ENCODE peak calls at places on chromosomes 3 and 15, in eight cellular contexts. A, W, H, O, Y, K, Z and R are unnamed samples.

GRCh38 chr3:140752499-140752898 is 74.6 kb downstream of the TRIM42 start:
- DNase-seq in Y (no peak), O (no peak), Z (no peak), H (no peak), A (no peak), W (no peak), K (no peak), R (no peak)

GRCh38 chr15:66777596-66778313 is 75.7 kb downstream of the SMAD6 start:
- DNase-seq in A (no peak), Y (peak), Z (no peak), W (no peak), H (no peak), O (no peak), K (no peak), R (no peak)

GRCh38 chr3:128073185-128073725 is 21.0 kb downstream of the SEC61A1 start:
- DNase-seq in A (no peak), H (no peak), O (no peak), Y (no peak), K (no peak), Z (no peak), W (no peak), R (no peak)

GRCh38 chr3:73546961-73547360 is 77.8 kb downstream of the PDZRN3 start:
- DNase-seq in A (no peak), H (no peak), K (no peak), Z (no peak), Y (no peak), O (no peak), W (no peak), R (peak)

GRCh38 chr3:42823351-42823750 is 14.1 kb downstream of the ACKR2 start:
- DNase-seq in A (no peak), Y (no peak), K (no peak), O (no peak), H (no peak), W (no peak), Z (no peak), R (peak)

GRCh38 chr15:68045289-68046265 is 8.5 kb upstream of the PIAS1 start:
- DNase-seq in Z (no peak), W (no peak), K (no peak), A (no peak), H (no peak), O (no peak), Y (no peak), R (no peak)

GRCh38 chr3:39814007-39814406 is 4.6 kb downstream of the MYRIP start:
- DNase-seq in W (no peak), O (no peak), A (no peak), K (no peak), Z (no peak), H (no peak), Y (no peak), R (peak)

GRCh38 chr3:49173792-49174170 is 2.4 kb downstream of the KLHDC8B start:
- DNase-seq in Z (no peak), Y (no peak), K (no peak), H (no peak), W (no peak), O (peak), A (no peak), R (no peak)

GRCh38 chr15:88276821-88277220 is 20.3 kb upstream of the NTRK3 start:
- DNase-seq in W (no peak), Y (no peak), H (no peak), K (no peak), Z (no peak), O (no peak), A (no peak), R (no peak)

GRCh38 chr3:23041918-23042696 is 161.0 kb upstream of the UBE2E2 start:
- DNase-seq in W (no peak), K (no peak), A (no peak), Z (no peak), Y (no peak), H (no peak), O (no peak), R (no peak)

GRCh38 chr15:59317211-59317610 is 55.5 kb downstream of the MYO1E start:
- DNase-seq in H (no peak), W (no peak), O (no peak), Y (no peak), Z (no peak), K (no peak), A (no peak), R (no peak)

GRCh38 chr15:51776952-51777574 is 25.7 kb downstream of the TMOD2 start:
- DNase-seq in Y (no peak), W (peak), A (peak), O (peak), Z (peak), K (peak), H (peak), R (peak)

GRCh38 chr15:91465086-91465485 is 365.0 kb downstream of the SV2B start:
- DNase-seq in O (no peak), Z (no peak), W (no peak), Y (no peak), K (no peak), H (no peak), A (no peak), R (no peak)

GRCh38 chr3:128072454-128073184 is 20.4 kb downstream of the SEC61A1 start:
- DNase-seq in H (no peak), W (no peak), K (no peak), O (no peak), A (no peak), Z (no peak), Y (no peak), R (no peak)

GRCh38 chr15:29132110-29132420 is 137.6 kb downstream of the NSMCE3 start:
- DNase-seq in H (no peak), A (no peak), Z (no peak), K (no peak), O (no peak), W (no peak), Y (peak), R (no peak)

GRCh38 chr3:133041524-133041829 is 3.3 kb downstream of the TMEM108 start:
- DNase-seq in H (no peak), A (no peak), Y (no peak), W (no peak), K (no peak), Z (no peak), O (no peak), R (no peak)

GRCh38 chr3:46566040-46566631 is at the start of gene LRRC2:
- DNase-seq in H (no peak), Z (no peak), W (peak), A (peak), O (no peak), K (peak), Y (peak), R (no peak)

GRCh38 chr3:41140242-41140641 is 59.1 kb upstream of the CTNNB1 start:
- DNase-seq in A (peak), H (no peak), Y (no peak), W (no peak), K (no peak), O (no peak), Z (no peak), R (no peak)

GRCh38 chr3:141452045-141452444 is 34.8 kb upstream of the RASA2 start:
- DNase-seq in Y (no peak), Z (no peak), H (peak), O (no peak), K (peak), A (peak), W (no peak), R (peak)

GRCh38 chr3:66738625-66739330 is 238.0 kb upstream of the LRIG1 start:
- DNase-seq in O (no peak), H (no peak), Y (no peak), A (no peak), Z (no peak), W (no peak), K (no peak), R (no peak)

GRCh38 chr3:145798691-145799550 is 362.1 kb downstream of the PLOD2 start:
- DNase-seq in W (no peak), H (no peak), Z (no peak), K (no peak), A (no peak), O (no peak), Y (no peak), R (no peak)

GRCh38 chr15:75455982-75456531 is 4.6 kb upstream of the SIN3A start:
- DNase-seq in Z (no peak), A (peak), Y (no peak), H (peak), O (no peak), K (peak), W (peak), R (peak)